ENCODE peak calls at places on chromosomes 3 and 15, in seven cellular contexts. G, N, V, B, R, M and X are unnamed samples.

GRCh38 chr3:81931852-81932251 is 170.4 kb upstream of the GBE1 start:
- DNase-seq in G (no peak), N (no peak), V (no peak), B (no peak), R (no peak), M (no peak), X (no peak)

GRCh38 chr3:195885036-195885871 is 23.1 kb downstream of the TNK2 start:
- DNase-seq in G (no peak), N (no peak), V (no peak), B (no peak), R (no peak), M (no peak), X (no peak)

GRCh38 chr3:112627419-112627818 is 13.5 kb downstream of the CCDC80 start:
- DNase-seq in G (no peak), N (no peak), V (no peak), B (no peak), R (no peak), M (no peak), X (no peak)

GRCh38 chr15:68335251-68335650 is 57.7 kb downstream of the FEM1B start:
- DNase-seq in G (no peak), N (no peak), V (no peak), B (no peak), R (no peak), M (no peak), X (no peak)

GRCh38 chr15:32856753-32857152 is 138.9 kb downstream of the GREM1 start:
- DNase-seq in G (no peak), N (no peak), V (peak), B (peak), R (no peak), M (peak), X (no peak)

GRCh38 chr3:182671942-182672341 is 121.4 kb upstream of the ATP11B start:
- DNase-seq in G (no peak), N (no peak), V (no peak), B (peak), R (no peak), M (peak), X (no peak)

GRCh38 chr3:179449621-179450020 is 1.6 kb downstream of the GNB4 start:
- DNase-seq in G (no peak), N (no peak), V (no peak), B (peak), R (no peak), M (peak), X (no peak)

GRCh38 chr15:49622561-49622960 is 1.7 kb downstream of the DTWD1 start:
- DNase-seq in G (peak), N (no peak), V (peak), B (no peak), R (no peak), M (no peak), X (no peak)

GRCh38 chr15:26158176-26158575 is 295.0 kb upstream of the ATP10A start:
- DNase-seq in G (no peak), N (no peak), V (no peak), B (no peak), R (no peak), M (no peak), X (no peak)

GRCh38 chr3:81425198-81425868 is 336.1 kb downstream of the GBE1 start:
- DNase-seq in G (peak), N (no peak), V (no peak), B (peak), R (peak), M (peak), X (no peak)

GRCh38 chr3:128590948-128591347 is 59.7 kb downstream of the RPN1 start:
- DNase-seq in G (peak), N (no peak), V (no peak), B (no peak), R (no peak), M (no peak), X (peak)

GRCh38 chr3:117547956-117548550 is 838.5 kb downstream of the TUSC7 start:
- DNase-seq in G (peak), N (no peak), V (peak), B (peak), R (no peak), M (peak), X (no peak)

GRCh38 chr15:91018178-91018577 is 4.2 kb downstream of the VPS33B start:
- DNase-seq in G (no peak), N (no peak), V (no peak), B (no peak), R (no peak), M (no peak), X (no peak)

GRCh38 chr3:37198996-37199395 is 24.6 kb upstream of the LRRFIP2 start:
- DNase-seq in G (no peak), N (no peak), V (peak), B (peak), R (no peak), M (no peak), X (no peak)

GRCh38 chr3:150737874-150738679 is 24.9 kb downstream of the SIAH2 start:
- DNase-seq in G (peak), N (no peak), V (peak), B (peak), R (no peak), M (peak), X (peak)

GRCh38 chr3:69914395-69914794 is 85.1 kb upstream of the SAMMSON start:
- DNase-seq in G (peak), N (no peak), V (no peak), B (peak), R (no peak), M (no peak), X (no peak)

GRCh38 chr3:17412950-17413530 is 329.4 kb downstream of the TBC1D5 start:
- DNase-seq in G (peak), N (peak), V (peak), B (peak), R (no peak), M (peak), X (no peak)

GRCh38 chr3:171407746-171408145 is 52.5 kb downstream of the TNIK start:
- DNase-seq in G (no peak), N (no peak), V (peak), B (peak), R (no peak), M (no peak), X (no peak)

GRCh38 chr3:134197681-134198261 is 52.9 kb downstream of the RYK start:
- DNase-seq in G (peak), N (no peak), V (peak), B (peak), R (no peak), M (peak), X (no peak)

GRCh38 chr15:64775551-64776401 is at the start of gene RBPMS2:
- DNase-seq in G (peak), N (no peak), V (peak), B (peak), R (no peak), M (peak), X (peak)

GRCh38 chr15:64774556-64775523 is 549 bp downstream of the RBPMS2 start:
- DNase-seq in G (peak), N (peak), V (peak), B (no peak), R (no peak), M (peak), X (no peak)

GRCh38 chr15:64779024-64779423 is 3.6 kb upstream of the RBPMS2 start:
- DNase-seq in G (peak), N (no peak), V (no peak), B (no peak), R (no peak), M (no peak), X (no peak)

GRCh38 chr15:64773606-64774555 is 1.5 kb downstream of the RBPMS2 start:
- DNase-seq in G (peak), N (no peak), V (peak), B (no peak), R (no peak), M (no peak), X (no peak)

GRCh38 chr15:64776402-64776786 is 1.0 kb upstream of the RBPMS2 start:
- DNase-seq in G (peak), N (no peak), V (no peak), B (no peak), R (no peak), M (no peak), X (peak)
- H3K4ac ChIP-seq in G (peak), N (no peak), V (no peak), B (peak), R (peak), M (peak), X (no peak)

GRCh38 chr15:36680751-36681150 is 101.3 kb downstream of the CDIN1 start:
- DNase-seq in G (no peak), N (no peak), V (no peak), B (no peak), R (no peak), M (no peak), X (no peak)

GRCh38 chr15:36678308-36678707 is 98.9 kb downstream of the CDIN1 start:
- DNase-seq in G (no peak), N (no peak), V (no peak), B (no peak), R (no peak), M (no peak), X (no peak)

GRCh38 chr15:36671017-36671416 is 91.6 kb downstream of the CDIN1 start:
- DNase-seq in G (no peak), N (no peak), V (no peak), B (no peak), R (no peak), M (no peak), X (no peak)

GRCh38 chr15:36675008-36675407 is 95.6 kb downstream of the CDIN1 start:
- DNase-seq in G (no peak), N (no peak), V (no peak), B (no peak), R (no peak), M (no peak), X (no peak)
- H3K4ac ChIP-seq in G (no peak), N (no peak), V (no peak), B (no peak), R (no peak), M (no peak), X (no peak)

GRCh38 chr3:146501752-146502151 is 32.4 kb upstream of the PLSCR2 start:
- DNase-seq in G (no peak), N (no peak), V (no peak), B (no peak), R (no peak), M (no peak), X (no peak)
- H3K4ac ChIP-seq in G (peak), N (no peak), V (no peak), B (no peak), R (no peak), M (no peak), X (no peak)

GRCh38 chr3:63955036-63955650 is 43.0 kb upstream of the SCAANT1 start:
- DNase-seq in G (peak), N (no peak), V (no peak), B (no peak), R (no peak), M (peak), X (no peak)
- H3K4ac ChIP-seq in G (no peak), N (no peak), V (no peak), B (no peak), R (no peak), M (no peak), X (no peak)

GRCh38 chr3:193790086-193790990 is 197.3 kb downstream of the OPA1 start:
- DNase-seq in G (no peak), N (no peak), V (no peak), B (no peak), R (no peak), M (no peak), X (no peak)
- H3K4ac ChIP-seq in G (no peak), N (no peak), V (no peak), B (no peak), R (peak), M (no peak), X (no peak)

DNA sequence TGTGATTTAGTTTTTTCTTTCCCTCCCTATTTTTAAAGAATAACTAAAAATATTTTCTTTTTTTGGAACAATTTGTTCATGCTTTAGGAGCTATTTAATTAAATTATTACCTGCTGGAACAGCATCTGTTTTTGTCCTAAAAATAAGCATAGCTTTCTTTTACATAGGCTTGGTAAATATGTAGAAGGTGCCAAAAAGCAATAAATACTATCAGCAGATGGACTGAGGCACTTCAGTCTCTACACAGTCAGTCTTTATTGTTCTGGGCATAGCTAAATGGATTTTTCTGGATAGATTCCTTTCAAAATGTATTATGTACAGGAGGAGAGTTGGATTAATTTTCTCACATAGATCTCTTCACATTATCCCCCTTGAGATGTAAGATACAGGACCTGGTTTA is 223.5 kb downstream of the NAALADL2 start:
- DNase-seq in G (no peak), N (no peak), V (no peak), B (no peak), R (no peak), M (no peak), X (no peak)
- H3K4ac ChIP-seq in G (no peak), N (no peak), V (no peak), B (no peak), R (no peak), M (no peak), X (no peak)

GRCh38 chr3:49652218-49652921 is 21.8 kb upstream of the APEH start:
- DNase-seq in G (no peak), N (no peak), V (no peak), B (no peak), R (no peak), M (no peak), X (no peak)

GRCh38 chr3:49654176-49654825 is 19.9 kb upstream of the APEH start:
- DNase-seq in G (no peak), N (no peak), V (no peak), B (no peak), R (no peak), M (no peak), X (no peak)

GRCh38 chr3:49653636-49654035 is 20.5 kb upstream of the APEH start:
- DNase-seq in G (no peak), N (no peak), V (no peak), B (no peak), R (no peak), M (no peak), X (no peak)

GRCh38 chr3:49654955-49655556 is 19.1 kb upstream of the APEH start:
- DNase-seq in G (no peak), N (no peak), V (no peak), B (no peak), R (no peak), M (no peak), X (no peak)

GRCh38 chr3:49653016-49653415 is 21.1 kb upstream of the APEH start:
- DNase-seq in G (no peak), N (no peak), V (no peak), B (no peak), R (no peak), M (no peak), X (no peak)
- H3K4ac ChIP-seq in G (no peak), N (no peak), V (no peak), B (no peak), R (no peak), M (no peak), X (no peak)